ENCODE peak calls at places on chromosomes 4 and X, in eight cellular contexts. One of them, this sample, is unnamed.

GRCh38 chrX:137354851-137355250 is 211.1 kb upstream of the ZIC3 start:
- DNase-seq in GM12891: no peak
- DNase-seq in esophagus squamous epithelium: no peak
- DNase-seq in GM12892: no peak
- DNase-seq in lower leg skin: no peak
- DNase-seq in tibial nerve: no peak
- DNase-seq in gastrocnemius medialis: no peak
- DNase-seq in IMR-90: no peak
- DNase-seq in this sample: no peak

GRCh38 chrX:140765043-140765784 is 55.7 kb downstream of the LINC00632 start:
- DNase-seq in GM12891: no peak
- DNase-seq in esophagus squamous epithelium: no peak
- DNase-seq in GM12892: no peak
- DNase-seq in lower leg skin: no peak
- DNase-seq in tibial nerve: no peak
- DNase-seq in gastrocnemius medialis: no peak
- DNase-seq in IMR-90: peak; percentile 62
- DNase-seq in this sample: no peak

GRCh38 chr4:128600996-128601857 is 208.3 kb upstream of the JADE1 start:
- DNase-seq in GM12891: no peak
- DNase-seq in esophagus squamous epithelium: no peak
- DNase-seq in GM12892: no peak
- DNase-seq in lower leg skin: peak; percentile 62
- DNase-seq in tibial nerve: peak; percentile 25
- DNase-seq in gastrocnemius medialis: peak; percentile 23
- DNase-seq in IMR-90: peak; percentile 97
- DNase-seq in this sample: peak; percentile 55

GRCh38 chr4:12723849-12724447 is 760.2 kb downstream of the RAB28 start:
- DNase-seq in GM12891: no peak
- DNase-seq in esophagus squamous epithelium: no peak
- DNase-seq in GM12892: no peak
- DNase-seq in lower leg skin: no peak
- DNase-seq in tibial nerve: no peak
- DNase-seq in gastrocnemius medialis: no peak
- DNase-seq in IMR-90: no peak
- DNase-seq in this sample: no peak

GRCh38 chrX:154710309-154710708 is 40.6 kb downstream of the GAB3 start:
- DNase-seq in GM12891: no peak
- DNase-seq in esophagus squamous epithelium: no peak
- DNase-seq in GM12892: no peak
- DNase-seq in lower leg skin: no peak
- DNase-seq in tibial nerve: no peak
- DNase-seq in gastrocnemius medialis: no peak
- DNase-seq in IMR-90: no peak
- DNase-seq in this sample: no peak

GRCh38 chr4:148090503-148091476 is 351.4 kb downstream of the NR3C2 start:
- DNase-seq in GM12891: no peak
- DNase-seq in esophagus squamous epithelium: no peak
- DNase-seq in GM12892: no peak
- DNase-seq in lower leg skin: no peak
- DNase-seq in tibial nerve: no peak
- DNase-seq in gastrocnemius medialis: no peak
- DNase-seq in IMR-90: no peak
- DNase-seq in this sample: no peak

GRCh38 chr4:2660596-2661211 is 95.4 kb downstream of the TNIP2 start:
- DNase-seq in GM12891: no peak
- DNase-seq in esophagus squamous epithelium: no peak
- DNase-seq in GM12892: no peak
- DNase-seq in lower leg skin: no peak
- DNase-seq in tibial nerve: no peak
- DNase-seq in gastrocnemius medialis: no peak
- DNase-seq in IMR-90: peak; percentile 21
- DNase-seq in this sample: no peak

GRCh38 chr4:104294811-104295210 is 199.9 kb downstream of the CXXC4 start:
- DNase-seq in GM12891: no peak
- DNase-seq in esophagus squamous epithelium: no peak
- DNase-seq in GM12892: no peak
- DNase-seq in lower leg skin: no peak
- DNase-seq in tibial nerve: no peak
- DNase-seq in gastrocnemius medialis: no peak
- DNase-seq in IMR-90: no peak
- DNase-seq in this sample: no peak

GRCh38 chr4:121728066-121728465 is 31.3 kb upstream of the ANXA5 start:
- DNase-seq in GM12891: no peak
- DNase-seq in esophagus squamous epithelium: no peak
- DNase-seq in GM12892: no peak
- DNase-seq in lower leg skin: no peak
- DNase-seq in tibial nerve: no peak
- DNase-seq in gastrocnemius medialis: no peak
- DNase-seq in IMR-90: peak; percentile 88
- DNase-seq in this sample: no peak

GRCh38 chrX:41002021-41002420 is 83.2 kb upstream of the USP9X start:
- DNase-seq in GM12891: no peak
- DNase-seq in esophagus squamous epithelium: no peak
- DNase-seq in GM12892: no peak
- DNase-seq in lower leg skin: no peak
- DNase-seq in tibial nerve: no peak
- DNase-seq in gastrocnemius medialis: no peak
- DNase-seq in IMR-90: no peak
- DNase-seq in this sample: no peak

GRCh38 chrX:31199770-31200114 is 127.9 kb upstream of the FTHL17 start:
- DNase-seq in GM12891: no peak
- DNase-seq in esophagus squamous epithelium: no peak
- DNase-seq in GM12892: no peak
- DNase-seq in lower leg skin: no peak
- DNase-seq in tibial nerve: no peak
- DNase-seq in gastrocnemius medialis: no peak
- DNase-seq in IMR-90: no peak
- DNase-seq in this sample: no peak

GRCh38 chrX:34848281-34848680 is 94.3 kb upstream of the FAM47B start:
- DNase-seq in GM12891: no peak
- DNase-seq in esophagus squamous epithelium: no peak
- DNase-seq in GM12892: no peak
- DNase-seq in lower leg skin: no peak
- DNase-seq in tibial nerve: no peak
- DNase-seq in gastrocnemius medialis: no peak
- DNase-seq in IMR-90: peak; percentile 66
- DNase-seq in this sample: no peak

GRCh38 chrX:40167240-40168182 is 69.8 kb upstream of the BCOR start:
- DNase-seq in GM12891: no peak
- DNase-seq in esophagus squamous epithelium: no peak
- DNase-seq in GM12892: no peak
- DNase-seq in lower leg skin: no peak
- DNase-seq in tibial nerve: no peak
- DNase-seq in gastrocnemius medialis: no peak
- DNase-seq in IMR-90: no peak
- DNase-seq in this sample: no peak

GRCh38 chr4:2301221-2301642 is 39.3 kb upstream of the MXD4 start:
- DNase-seq in GM12891: no peak
- DNase-seq in esophagus squamous epithelium: no peak
- DNase-seq in GM12892: no peak
- DNase-seq in lower leg skin: no peak
- DNase-seq in tibial nerve: no peak
- DNase-seq in gastrocnemius medialis: no peak
- DNase-seq in IMR-90: no peak
- DNase-seq in this sample: no peak

GRCh38 chrX:20477836-20478532 is 211.3 kb upstream of the RPS6KA3 start:
- DNase-seq in GM12891: no peak
- DNase-seq in esophagus squamous epithelium: no peak
- DNase-seq in GM12892: no peak
- DNase-seq in lower leg skin: no peak
- DNase-seq in tibial nerve: no peak
- DNase-seq in gastrocnemius medialis: no peak
- DNase-seq in IMR-90: no peak
- DNase-seq in this sample: no peak

GRCh38 chr4:83781434-83781833 is 245.5 kb downstream of the GPAT3 start:
- DNase-seq in GM12891: no peak
- DNase-seq in esophagus squamous epithelium: no peak
- DNase-seq in GM12892: no peak
- DNase-seq in lower leg skin: no peak
- DNase-seq in tibial nerve: no peak
- DNase-seq in gastrocnemius medialis: no peak
- DNase-seq in IMR-90: no peak
- DNase-seq in this sample: no peak

GRCh38 chr4:146275370-146275769 is 61.0 kb downstream of the REELD1 start:
- DNase-seq in GM12891: no peak
- DNase-seq in esophagus squamous epithelium: no peak
- DNase-seq in GM12892: no peak
- DNase-seq in lower leg skin: no peak
- DNase-seq in tibial nerve: no peak
- DNase-seq in gastrocnemius medialis: no peak
- DNase-seq in IMR-90: no peak
- DNase-seq in this sample: no peak

GRCh38 chr4:173171098-173171497 is 2.5 kb downstream of the GALNT7 start:
- DNase-seq in GM12891: no peak
- DNase-seq in esophagus squamous epithelium: no peak
- DNase-seq in GM12892: no peak
- DNase-seq in lower leg skin: no peak
- DNase-seq in tibial nerve: no peak
- DNase-seq in gastrocnemius medialis: no peak
- DNase-seq in IMR-90: peak; percentile 52
- DNase-seq in this sample: no peak

GRCh38 chrX:107577933-107578332 is 50.4 kb upstream of the PRPS1 start:
- DNase-seq in GM12891: no peak
- DNase-seq in esophagus squamous epithelium: no peak
- DNase-seq in GM12892: no peak
- DNase-seq in lower leg skin: no peak
- DNase-seq in tibial nerve: no peak
- DNase-seq in gastrocnemius medialis: no peak
- DNase-seq in IMR-90: no peak
- DNase-seq in this sample: no peak

GRCh38 chrX:29241831-29242230 is 654.6 kb downstream of the IL1RAPL1 start:
- DNase-seq in GM12891: no peak
- DNase-seq in esophagus squamous epithelium: no peak
- DNase-seq in GM12892: no peak
- DNase-seq in lower leg skin: no peak
- DNase-seq in tibial nerve: no peak
- DNase-seq in gastrocnemius medialis: no peak
- DNase-seq in IMR-90: peak; percentile 62
- DNase-seq in this sample: no peak

DNA sequence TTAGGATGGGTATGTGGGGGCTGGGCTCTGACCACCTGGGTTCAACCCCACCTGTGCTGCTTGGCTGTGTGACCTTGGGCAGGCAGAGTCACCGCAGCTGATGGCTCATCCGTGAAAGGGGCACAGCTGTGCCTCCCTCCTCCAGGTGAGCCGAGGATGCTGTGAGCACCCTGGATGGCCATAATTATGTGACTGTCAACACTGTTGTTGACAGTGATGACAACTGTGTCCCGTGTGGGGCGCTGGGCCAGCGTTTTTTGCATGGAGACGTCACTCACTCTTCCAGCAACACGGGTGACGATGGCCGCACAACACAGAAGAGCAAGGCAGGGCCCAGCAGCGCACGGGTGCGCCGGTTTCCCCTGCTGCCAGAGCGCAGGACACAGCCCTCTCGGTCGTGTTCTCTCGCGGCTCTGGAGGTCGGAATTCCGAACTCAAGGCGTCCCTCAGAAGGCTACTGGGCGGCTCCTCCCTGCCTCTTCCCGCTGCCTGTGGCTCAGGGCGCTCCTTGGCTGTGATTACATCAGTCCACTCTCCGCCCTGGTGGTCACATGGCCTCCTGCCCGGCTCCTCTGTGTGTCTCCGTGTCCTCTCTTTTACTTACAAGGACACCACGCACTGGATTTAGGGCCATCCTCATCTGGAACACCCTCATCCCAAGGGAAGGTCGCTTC is 1.3 kb downstream of the SH3TC1 start:
- DNase-seq in GM12891: no peak
- DNase-seq in esophagus squamous epithelium: no peak
- DNase-seq in GM12892: no peak
- DNase-seq in lower leg skin: peak; percentile 64
- DNase-seq in tibial nerve: no peak
- DNase-seq in gastrocnemius medialis: peak; percentile 58
- DNase-seq in IMR-90: peak; percentile 31
- DNase-seq in this sample: no peak
- TF ChIP-seq POLR2A in GM12891: no peak
- TF ChIP-seq POLR2A in esophagus squamous epithelium: no peak
- TF ChIP-seq POLR2A in GM12892: no peak
- TF ChIP-seq POLR2A in lower leg skin: no peak
- TF ChIP-seq POLR2A in tibial nerve: peak; percentile 41
- TF ChIP-seq POLR2A in gastrocnemius medialis: peak; percentile 48
- TF ChIP-seq POLR2A in IMR-90: no peak
- TF ChIP-seq POLR2A in this sample: no peak

GRCh38 chrX:1719270-1719669 is 104.4 kb downstream of the ASMT start:
- DNase-seq in GM12891: no peak
- DNase-seq in esophagus squamous epithelium: no peak
- DNase-seq in GM12892: no peak
- DNase-seq in lower leg skin: no peak
- DNase-seq in tibial nerve: no peak
- DNase-seq in gastrocnemius medialis: no peak
- DNase-seq in IMR-90: no peak
- DNase-seq in this sample: peak; percentile 34

GRCh38 chrX:1717326-1717725 is 102.5 kb downstream of the ASMT start:
- DNase-seq in GM12891: no peak
- DNase-seq in esophagus squamous epithelium: no peak
- DNase-seq in GM12892: no peak
- DNase-seq in lower leg skin: no peak
- DNase-seq in tibial nerve: no peak
- DNase-seq in gastrocnemius medialis: no peak
- DNase-seq in IMR-90: no peak
- DNase-seq in this sample: no peak

GRCh38 chrX:1713296-1713695 is 98.4 kb downstream of the ASMT start:
- DNase-seq in GM12891: no peak
- DNase-seq in esophagus squamous epithelium: no peak
- DNase-seq in GM12892: no peak
- DNase-seq in lower leg skin: no peak
- DNase-seq in tibial nerve: no peak
- DNase-seq in gastrocnemius medialis: no peak
- DNase-seq in IMR-90: no peak
- DNase-seq in this sample: no peak
- TF ChIP-seq POLR2A in GM12891: no peak
- TF ChIP-seq POLR2A in esophagus squamous epithelium: no peak
- TF ChIP-seq POLR2A in GM12892: no peak
- TF ChIP-seq POLR2A in lower leg skin: no peak
- TF ChIP-seq POLR2A in tibial nerve: no peak
- TF ChIP-seq POLR2A in gastrocnemius medialis: no peak
- TF ChIP-seq POLR2A in IMR-90: no peak
- TF ChIP-seq POLR2A in this sample: no peak

DNA sequence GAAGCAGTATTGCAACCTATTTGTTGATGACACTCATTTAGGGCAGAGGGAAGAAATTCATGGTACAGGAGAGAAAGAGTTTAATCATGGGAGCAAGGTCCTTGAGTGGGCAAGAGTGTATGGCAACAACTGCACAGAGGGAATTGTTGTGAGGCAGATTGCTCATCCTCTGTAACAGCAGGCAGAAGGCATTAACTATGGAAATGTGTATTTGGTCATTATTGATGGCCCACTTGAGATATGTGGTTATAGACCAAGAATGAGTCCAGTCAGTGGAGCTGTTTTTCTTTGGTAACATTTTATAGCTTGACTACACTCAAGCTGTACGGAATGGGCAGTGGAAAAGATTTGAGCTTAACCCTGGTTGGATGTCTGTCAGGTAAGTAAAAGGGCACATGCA is 15.9 kb downstream of the PLRG1 start:
- DNase-seq in GM12891: no peak
- DNase-seq in esophagus squamous epithelium: no peak
- DNase-seq in GM12892: no peak
- DNase-seq in lower leg skin: no peak
- DNase-seq in tibial nerve: no peak
- DNase-seq in gastrocnemius medialis: no peak
- DNase-seq in IMR-90: no peak
- DNase-seq in this sample: no peak
- TF ChIP-seq POLR2A in GM12891: no peak
- TF ChIP-seq POLR2A in esophagus squamous epithelium: no peak
- TF ChIP-seq POLR2A in GM12892: no peak
- TF ChIP-seq POLR2A in lower leg skin: no peak
- TF ChIP-seq POLR2A in tibial nerve: no peak
- TF ChIP-seq POLR2A in gastrocnemius medialis: no peak
- TF ChIP-seq POLR2A in IMR-90: no peak
- TF ChIP-seq POLR2A in this sample: no peak

GRCh38 chrX:54357414-54358377 is at the start of gene WNK3:
- DNase-seq in GM12891: peak; percentile 13
- DNase-seq in esophagus squamous epithelium: peak; percentile 10
- DNase-seq in GM12892: peak; percentile 21
- DNase-seq in lower leg skin: peak; percentile 51
- DNase-seq in tibial nerve: peak; percentile 57
- DNase-seq in gastrocnemius medialis: peak; percentile 19
- DNase-seq in IMR-90: peak; percentile 57
- DNase-seq in this sample: peak; percentile 28
- TF ChIP-seq POLR2A in GM12891: no peak
- TF ChIP-seq POLR2A in esophagus squamous epithelium: no peak
- TF ChIP-seq POLR2A in GM12892: no peak
- TF ChIP-seq POLR2A in lower leg skin: no peak
- TF ChIP-seq POLR2A in tibial nerve: peak; percentile 50
- TF ChIP-seq POLR2A in gastrocnemius medialis: no peak
- TF ChIP-seq POLR2A in IMR-90: no peak
- TF ChIP-seq POLR2A in this sample: peak; percentile 47

This sample was measured in H54.